ENCODE peak calls at places on chromosome 6, in seven cellular contexts. M, V, U, C, H, D and W are unnamed samples.

GRCh38 chr6:167836722-167837121 is 10.0 kb downstream of the AFDN start:
- DNase-seq in M (no peak), V (no peak), U (no peak), C (no peak), H (no peak), D (peak), W (no peak)

GRCh38 chr6:21033575-21034026 is 499.3 kb downstream of the CDKAL1 start:
- DNase-seq in M (peak), V (no peak), U (peak), C (no peak), H (peak), D (peak), W (peak)

GRCh38 chr6:6688283-6688682 is 99.8 kb downstream of the LY86 start:
- DNase-seq in M (no peak), V (no peak), U (no peak), C (no peak), H (peak), D (no peak), W (no peak)

GRCh38 chr6:64254558-64254957 is 619.0 kb downstream of the PHF3 start:
- DNase-seq in M (no peak), V (no peak), U (no peak), C (no peak), H (peak), D (no peak), W (peak)

GRCh38 chr6:117481278-117481925 is 1.1 kb upstream of the DCBLD1 start:
- DNase-seq in M (peak), V (no peak), U (no peak), C (no peak), H (no peak), D (no peak), W (no peak)

GRCh38 chr6:38705924-38706323 is 3.0 kb upstream of the GLO1 start:
- DNase-seq in M (no peak), V (no peak), U (no peak), C (no peak), H (no peak), D (no peak), W (no peak)

GRCh38 chr6:21342496-21342895 is 251.1 kb upstream of the SOX4 start:
- DNase-seq in M (no peak), V (no peak), U (no peak), C (no peak), H (no peak), D (peak), W (no peak)

GRCh38 chr6:109747216-109747615 is 56.1 kb downstream of the FIG4 start:
- DNase-seq in M (no peak), V (no peak), U (no peak), C (no peak), H (no peak), D (no peak), W (no peak)

GRCh38 chr6:36938536-36938935 is 16.0 kb upstream of the PI16 start:
- DNase-seq in M (no peak), V (no peak), U (peak), C (no peak), H (peak), D (peak), W (peak)

GRCh38 chr6:124984668-124985338 is 22.6 kb downstream of the RNF217 start:
- DNase-seq in M (no peak), V (no peak), U (no peak), C (no peak), H (peak), D (peak), W (no peak)

GRCh38 chr6:3757241-3757641 is 5.7 kb upstream of the PXDC1 start:
- DNase-seq in M (no peak), V (no peak), U (no peak), C (no peak), H (no peak), D (peak), W (no peak)

GRCh38 chr6:34370371-34370770 is 22.1 kb downstream of the NUDT3 start:
- DNase-seq in M (no peak), V (no peak), U (no peak), C (no peak), H (no peak), D (no peak), W (no peak)

GRCh38 chr6:1771324-1771723 is 161.6 kb downstream of the FOXC1 start:
- DNase-seq in M (no peak), V (no peak), U (peak), C (no peak), H (peak), D (peak), W (peak)

GRCh38 chr6:164107297-164107995 is 692.9 kb downstream of the QKI start:
- DNase-seq in M (no peak), V (no peak), U (no peak), C (no peak), H (peak), D (no peak), W (no peak)

GRCh38 chr6:51531623-51532022 is 555.8 kb downstream of the PKHD1 start:
- DNase-seq in M (no peak), V (no peak), U (no peak), C (no peak), H (no peak), D (no peak), W (no peak)

GRCh38 chr6:28496099-28496779 is 19.4 kb downstream of the GPX6 start:
- DNase-seq in M (no peak), V (no peak), U (no peak), C (peak), H (peak), D (peak), W (peak)

GRCh38 chr6:20291764-20292227 is 79.5 kb upstream of the MBOAT1 start:
- DNase-seq in M (peak), V (no peak), U (peak), C (peak), H (peak), D (peak), W (peak)

GRCh38 chr6:126811307-126811706 is 307.2 kb upstream of the RSPO3 start:
- DNase-seq in M (no peak), V (no peak), U (no peak), C (no peak), H (peak), D (peak), W (no peak)

GRCh38 chr6:158567152-158567551 is 7.3 kb downstream of the TMEM181 start:
- DNase-seq in M (no peak), V (no peak), U (no peak), C (no peak), H (no peak), D (no peak), W (no peak)
- H3K4me3 ChIP-seq in M (no peak), V (no peak), U (no peak), C (no peak), H (no peak), D (no peak), W (no peak)

GRCh38 chr6:108359901-108360882 is 65.3 kb downstream of the AFG1L start:
- DNase-seq in M (no peak), V (no peak), U (no peak), C (no peak), H (peak), D (peak), W (no peak)
- TF ChIP-seq CTCF in M (no peak), V (no peak), U (no peak), C (peak), H (peak), D (peak), W (no peak)

GRCh38 chr6:170225852-170226417 is 64.9 kb downstream of the DLL1 start:
- DNase-seq in M (peak), V (no peak), U (no peak), C (no peak), H (no peak), D (no peak), W (peak)

GRCh38 chr6:170227521-170227983 is 63.3 kb downstream of the DLL1 start:
- DNase-seq in M (peak), V (no peak), U (no peak), C (no peak), H (no peak), D (no peak), W (peak)

GRCh38 chr6:170224694-170225660 is 65.9 kb downstream of the DLL1 start:
- DNase-seq in M (peak), V (no peak), U (no peak), C (no peak), H (no peak), D (peak), W (peak)

GRCh38 chr6:170227996-170228550 is 62.8 kb downstream of the DLL1 start:
- DNase-seq in M (peak), V (no peak), U (no peak), C (no peak), H (no peak), D (no peak), W (no peak)

GRCh38 chr6:170226647-170227046 is 64.2 kb downstream of the DLL1 start:
- DNase-seq in M (peak), V (no peak), U (no peak), C (no peak), H (no peak), D (no peak), W (no peak)
- H3K4me3 ChIP-seq in M (no peak), V (no peak), U (no peak), C (no peak), H (no peak), D (no peak), W (no peak)

GRCh38 chr6:54706844-54707243 is 139.7 kb upstream of the FAM83B start:
- DNase-seq in M (no peak), V (no peak), U (no peak), C (no peak), H (no peak), D (no peak), W (no peak)
- TF ChIP-seq CTCF in M (no peak), V (no peak), U (no peak), C (no peak), H (no peak), D (no peak), W (no peak)

DNA sequence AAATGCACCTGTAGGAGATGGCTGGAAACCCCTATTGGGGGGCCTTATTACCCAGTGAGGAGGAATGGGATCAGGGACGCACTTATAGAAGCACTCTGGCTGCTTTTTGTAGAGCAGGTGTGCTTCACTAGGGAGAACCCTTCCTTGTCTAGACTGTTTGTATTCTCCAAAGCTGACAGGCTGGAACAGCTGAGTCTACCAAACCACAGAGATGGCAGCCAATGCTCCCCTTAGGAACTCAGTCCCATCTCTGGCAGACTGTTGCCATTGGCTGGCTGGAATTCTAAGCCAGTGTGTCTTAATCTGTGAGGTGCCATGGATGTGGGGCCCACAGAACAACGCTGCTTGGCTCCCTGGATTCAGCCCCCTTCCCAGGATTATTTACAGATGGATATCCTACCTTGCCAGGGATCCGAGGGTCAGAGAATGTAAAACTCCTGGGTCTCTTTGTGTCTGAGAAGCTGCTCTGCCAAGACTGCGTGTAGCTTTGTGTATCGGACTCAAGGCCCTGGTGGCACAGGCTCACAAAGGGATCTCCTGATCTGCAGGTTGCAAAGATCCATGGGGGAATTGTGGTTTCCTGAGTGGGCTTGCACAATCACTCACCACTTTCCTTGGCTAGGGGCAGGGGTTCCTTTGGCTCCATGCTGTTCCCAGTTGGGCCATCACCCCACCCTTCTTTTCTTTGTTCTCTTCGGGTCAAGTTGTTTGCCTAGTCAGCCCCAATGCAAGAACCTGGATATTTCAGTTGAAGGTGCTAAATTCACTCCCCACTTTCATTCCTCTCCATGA is 26.1 kb downstream of the C6orf52 start:
- DNase-seq in M (no peak), V (no peak), U (no peak), C (no peak), H (no peak), D (no peak), W (no peak)
- H3K4me3 ChIP-seq in M (no peak), V (no peak), U (no peak), C (no peak), H (no peak), D (no peak), W (no peak)